ENCODE peak calls at places on chromosomes 16 and 17, in four cellular contexts. A is CD8-positive, alpha-beta memory T cell; M is endothelial cell of umbilical vein; H is mammary epithelial cell. N is an unnamed sample.

GRCh38 chr17:36686123-36686669 is 84.8 kb downstream of the MRM1 start:
- DNase-seq in A (no peak), M (no peak), H (peak; percentile 58), N (no peak)

GRCh38 chr17:75263051-75263450 is 1.4 kb downstream of the MRPS7 start:
- DNase-seq in A (no peak), M (no peak), H (no peak), N (no peak)

GRCh38 chr16:66544358-66544757 is 5.6 kb downstream of the TK2 start:
- DNase-seq in A (no peak), M (no peak), H (no peak), N (no peak)

GRCh38 chr16:83926726-83927397 is 26.2 kb upstream of the OSGIN1 start:
- DNase-seq in A (peak; percentile 16), M (peak; percentile 54), H (peak; percentile 81), N (peak; percentile 61)

GRCh38 chr16:88351521-88352101 is 31.1 kb upstream of the ZNF469 start:
- DNase-seq in A (no peak), M (no peak), H (no peak), N (no peak)

GRCh38 chr17:56297142-56297541 is 143.9 kb downstream of the ANKFN1 start:
- DNase-seq in A (no peak), M (peak; percentile 7), H (no peak), N (no peak)

GRCh38 chr17:33291248-33292183 is 1.6 kb downstream of the ASIC2 start:
- DNase-seq in A (no peak), M (peak; percentile 22), H (peak; percentile 31), N (peak; percentile 81)

GRCh38 chr17:3020381-3020780 is 43.0 kb downstream of the OR1D5 start:
- DNase-seq in A (no peak), M (no peak), H (no peak), N (no peak)

GRCh38 chr17:348692-349425 is 3.7 kb downstream of the RPH3AL start:
- DNase-seq in A (no peak), M (peak; percentile 59), H (peak; percentile 71), N (no peak)

GRCh38 chr17:76791053-76791980 is 53.4 kb downstream of the MFSD11 start:
- DNase-seq in A (peak; percentile 16), M (peak; percentile 53), H (peak; percentile 65), N (peak; percentile 77)

GRCh38 chr17:30225919-30226553 is 9.5 kb downstream of the SLC6A4 start:
- DNase-seq in A (no peak), M (no peak), H (no peak), N (no peak)

GRCh38 chr17:6045621-6046357 is 24.4 kb upstream of the WSCD1 start:
- DNase-seq in A (no peak), M (no peak), H (no peak), N (no peak)

GRCh38 chr17:3002538-3003301 is 60.7 kb downstream of the OR1D5 start:
- DNase-seq in A (no peak), M (no peak), H (no peak), N (no peak)

GRCh38 chr17:61314368-61315078 is 85.1 kb upstream of the TBX2 start:
- DNase-seq in A (no peak), M (no peak), H (peak; percentile 77), N (no peak)

GRCh38 chr17:81154961-81155360 is 10.3 kb upstream of the PVALEF start:
- DNase-seq in A (no peak), M (no peak), H (no peak), N (no peak)

GRCh38 chr17:81863123-81863675 is 2.9 kb upstream of the P4HB start:
- DNase-seq in A (no peak), M (no peak), H (no peak), N (no peak)

GRCh38 chr17:28416703-28417311 is 10.8 kb upstream of the SLC46A1 start:
- DNase-seq in A (peak; percentile 36), M (peak; percentile 61), H (peak; percentile 56), N (peak; percentile 80)

GRCh38 chr17:61461586-61461966 is 9.4 kb downstream of the TBX4 start:
- DNase-seq in A (no peak), M (no peak), H (no peak), N (no peak)

GRCh38 chr16:89365044-89365467 is 125.3 kb downstream of the ANKRD11 start:
- DNase-seq in A (no peak), M (peak; percentile 45), H (peak; percentile 87), N (no peak)

GRCh38 chr17:41555105-41555887 is 16.6 kb downstream of the KRT9 start:
- DNase-seq in A (no peak), M (peak; percentile 87), H (no peak), N (no peak)

GRCh38 chr16:2720063-2720455 is at the start of gene PRSS27:
- DNase-seq in A (no peak), M (no peak), H (no peak), N (no peak)

GRCh38 chr16:11410382-11411058 is 65.3 kb downstream of the RMI2 start:
- DNase-seq in A (no peak), M (no peak), H (no peak), N (peak; percentile 35)

GRCh38 chr17:8072727-8073461 is 14.6 kb downstream of the ALOX12B start:
- DNase-seq in A (no peak), M (no peak), H (no peak), N (no peak)

GRCh38 chr16:81424761-81425160 is 19.8 kb upstream of the CMIP start:
- DNase-seq in A (no peak), M (no peak), H (peak; percentile 80), N (no peak)

GRCh38 chr16:68246121-68246520 is 948 bp downstream of the PLA2G15 start:
- DNase-seq in A (no peak), M (no peak), H (no peak), N (no peak)

GRCh38 chr16:68247400-68247799 is 2.2 kb downstream of the PLA2G15 start:
- DNase-seq in A (no peak), M (no peak), H (no peak), N (no peak)

GRCh38 chr16:68247932-68248331 is 2.8 kb downstream of the PLA2G15 start:
- DNase-seq in A (no peak), M (no peak), H (no peak), N (no peak)

GRCh38 chr16:68244903-68245853 is at the start of gene PLA2G15:
- DNase-seq in A (peak; percentile 93), M (peak; percentile 93), H (peak; percentile 93), N (peak; percentile 94)

DNA sequence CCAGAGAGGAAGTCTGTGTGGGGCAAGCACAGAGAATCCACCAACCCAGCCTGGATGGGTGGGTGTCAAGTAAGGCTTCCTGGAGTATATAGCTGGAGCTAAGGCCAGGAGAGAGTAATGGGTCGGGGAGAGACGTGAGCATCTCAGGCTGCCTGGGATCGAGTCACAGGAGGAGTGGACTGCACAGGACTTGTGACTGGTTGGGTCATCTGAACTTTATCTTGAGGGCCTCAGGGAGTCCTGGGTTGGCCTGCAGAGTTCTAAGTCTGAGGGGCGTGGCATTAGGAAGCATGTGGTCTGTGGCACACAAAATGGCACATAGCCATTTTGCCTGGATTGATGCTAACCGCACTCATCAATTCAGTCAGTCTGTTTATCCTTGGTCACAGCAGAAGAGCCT is 1.5 kb downstream of the PLA2G15 start:
- DNase-seq in A (no peak), M (no peak), H (no peak), N (no peak)
- H3K4me3 ChIP-seq in A (no peak overlapping the region), M (no peak overlapping the region), H (no peak overlapping the region), N (no peak overlapping the region)

DNA sequence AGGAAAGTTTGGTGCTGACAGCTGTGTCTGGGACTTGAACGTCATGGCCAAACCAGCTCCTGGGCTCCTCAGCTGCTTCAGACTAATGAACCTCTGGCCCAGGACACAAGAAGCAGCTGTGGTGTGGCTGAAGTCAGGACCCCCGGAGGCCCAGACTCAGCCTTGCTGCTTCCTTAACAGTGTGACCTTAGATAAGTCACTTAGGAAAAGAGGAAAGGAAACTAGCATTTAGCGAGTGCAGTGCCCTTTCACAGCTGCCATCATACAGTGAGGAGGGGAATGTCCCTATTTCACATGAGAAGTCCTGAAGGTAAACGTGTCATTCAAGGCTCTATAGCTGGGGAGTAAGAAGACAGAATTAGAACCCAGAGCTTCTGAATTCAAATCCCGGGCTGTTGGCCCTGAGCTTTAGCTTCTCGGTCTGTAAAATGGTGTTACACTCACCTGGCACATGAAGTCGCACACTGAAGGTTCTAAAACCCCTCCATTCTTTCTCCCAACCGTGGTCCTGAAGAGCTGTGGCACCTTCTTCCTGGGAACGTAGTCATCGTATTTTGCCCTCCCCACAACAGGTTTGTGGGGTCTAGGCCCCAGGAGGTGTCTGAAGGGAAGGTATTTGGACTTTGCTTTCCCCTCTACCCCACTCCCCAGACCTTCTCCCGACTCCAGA is 910 bp upstream of the RAMP2 start:
- DNase-seq in A (no peak), M (peak; percentile 40), H (no peak), N (no peak)
- H3K4me3 ChIP-seq in A (no peak overlapping the region), M (no peak overlapping the region), H (no peak overlapping the region), N (no peak overlapping the region)

GRCh38 chr16:75249441-75249840 is 2.0 kb downstream of the BCAR1 start:
- DNase-seq in A (no peak), M (no peak), H (no peak), N (no peak)
- H3K4me3 ChIP-seq in A (no peak overlapping the region), M (peak overlapping the region; percentile 83), H (peak overlapping the region; percentile 79), N (peak overlapping the region; percentile 93)

GRCh38 chr17:78206298-78206697 is 7.8 kb upstream of the BIRC5 start:
- DNase-seq in A (no peak), M (no peak), H (no peak), N (no peak)
- H3K4me3 ChIP-seq in A (no peak overlapping the region), M (no peak overlapping the region), H (no peak overlapping the region), N (no peak overlapping the region)

N was measured in A673.